ENCODE peak calls at places on chromosomes 16 and 17, in eight cellular contexts. T is AG04449, D is natural killer cell, R is adrenal gland, J is fibroblast of mammary gland, A is osteocyte, X is mucosa of descending colon, S is foreskin fibroblast. G is an unnamed sample.

GRCh38 chr17:17379197-17379991 is 76.2 kb downstream of the NT5M start:
- DNase-seq in T (no peak), J (peak), S (peak), X (no peak), D (no peak), A (no peak), R (no peak), G (no peak)

GRCh38 chr17:6328279-6328678 is 106.6 kb downstream of the AIPL1 start:
- DNase-seq in A (no peak), T (no peak), S (no peak), R (no peak), D (no peak), X (no peak), J (no peak), G (no peak)

GRCh38 chr17:56497132-56497531 is 96.4 kb upstream of the NOG start:
- DNase-seq in X (no peak), J (no peak), A (no peak), R (no peak), T (no peak), S (no peak), D (no peak), G (no peak)

GRCh38 chr16:85563515-85564276 is 49.4 kb upstream of the GSE1 start:
- DNase-seq in A (no peak), R (peak), T (no peak), S (peak), J (peak), D (no peak), X (peak), G (no peak)

GRCh38 chr16:81838794-81839193 is 59.7 kb downstream of the PLCG2 start:
- DNase-seq in S (peak), D (no peak), T (no peak), R (no peak), A (no peak), X (no peak), J (peak), G (peak)

GRCh38 chr17:61611323-61611722 is 20.3 kb upstream of the NACA2 start:
- DNase-seq in T (no peak), A (no peak), J (no peak), R (no peak), S (no peak), D (no peak), X (no peak), G (no peak)

GRCh38 chr16:86205521-86206245 is 304.6 kb upstream of the FOXF1 start:
- DNase-seq in S (no peak), X (no peak), J (no peak), R (no peak), T (no peak), A (no peak), D (no peak), G (no peak)

GRCh38 chr17:76475302-76475701 is 7.9 kb downstream of the AANAT start:
- DNase-seq in D (no peak), R (no peak), J (no peak), A (no peak), S (no peak), T (no peak), X (no peak), G (no peak)

GRCh38 chr17:6596941-6597340 is 40.6 kb upstream of the PITPNM3 start:
- DNase-seq in S (peak), A (no peak), J (no peak), R (no peak), X (no peak), T (no peak), D (no peak), G (no peak)

GRCh38 chr17:81528651-81529436 is 667 bp downstream of the FSCN2 start:
- DNase-seq in R (no peak), X (no peak), D (no peak), J (no peak), A (no peak), S (no peak), T (no peak), G (no peak)

GRCh38 chr17:55763856-55764255 is 13.0 kb downstream of the PCTP start:
- DNase-seq in X (no peak), R (no peak), S (peak), T (no peak), A (no peak), J (peak), D (no peak), G (no peak)

GRCh38 chr17:17181666-17182600 is 24.2 kb downstream of the PLD6 start:
- DNase-seq in D (no peak), X (no peak), T (no peak), J (no peak), A (no peak), R (no peak), S (peak), G (no peak)

GRCh38 chr17:66555605-66556004 is 253.2 kb downstream of the PRKCA start:
- DNase-seq in D (no peak), R (no peak), T (no peak), X (no peak), S (no peak), A (no peak), J (no peak), G (no peak)

GRCh38 chr17:42312285-42313130 is 24.2 kb downstream of the STAT5A start:
- DNase-seq in A (peak), R (peak), X (peak), D (peak), J (peak), T (no peak), S (peak), G (peak)
- TF ChIP-seq CTCF in A (peak), R (peak), X (peak), D (peak), J (peak), T (peak), S (peak), G (peak)

GRCh38 chr16:30666681-30667080 is 8.4 kb downstream of the FBRS start:
- DNase-seq in A (no peak), T (no peak), R (no peak), J (peak), X (no peak), S (no peak), D (no peak), G (no peak)

GRCh38 chr16:30665830-30666190 is 7.6 kb downstream of the FBRS start:
- DNase-seq in J (no peak), S (no peak), A (no peak), X (no peak), T (no peak), R (no peak), D (no peak), G (no peak)

GRCh38 chr16:30664616-30665109 is 6.4 kb downstream of the FBRS start:
- DNase-seq in S (no peak), X (no peak), D (no peak), J (no peak), R (no peak), A (no peak), T (no peak), G (no peak)

GRCh38 chr16:30663820-30664528 is 5.7 kb downstream of the FBRS start:
- DNase-seq in X (no peak), R (peak), A (no peak), S (no peak), D (no peak), T (no peak), J (peak), G (no peak)

DNA sequence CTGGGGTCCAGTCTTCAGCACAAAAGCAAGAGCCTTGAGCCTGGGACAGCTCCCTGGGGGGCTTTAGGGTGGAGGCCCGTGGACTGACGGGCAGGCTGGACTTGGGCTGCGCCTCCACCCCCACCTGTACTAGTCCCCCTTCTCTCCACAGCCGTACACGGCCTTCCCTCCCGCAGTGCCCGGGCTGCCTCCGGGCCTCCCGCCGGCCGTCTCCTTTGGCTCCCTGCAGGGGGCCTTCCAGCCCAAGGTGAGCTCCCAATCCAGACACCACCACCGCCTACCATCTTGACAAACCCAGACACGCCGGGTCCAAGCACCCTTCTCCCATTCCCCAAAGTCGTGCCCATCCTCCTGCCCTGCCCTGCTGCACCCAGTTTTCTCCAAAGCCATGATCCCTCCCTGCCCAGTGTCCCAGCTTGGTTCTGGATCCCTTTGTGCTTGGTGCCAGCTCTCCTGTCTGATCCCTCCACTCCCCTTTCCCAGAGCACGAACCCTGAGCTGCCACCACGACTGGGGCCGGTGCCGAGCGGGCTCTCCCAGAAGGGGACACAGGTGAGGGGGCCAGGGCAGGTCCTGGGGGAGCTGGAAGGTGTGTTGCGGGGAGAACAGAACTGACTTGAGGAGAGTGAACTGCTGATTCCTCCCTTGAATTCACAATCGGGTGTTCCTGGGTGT is 7.1 kb downstream of the FBRS start:
- DNase-seq in D (no peak), A (no peak), X (no peak), S (no peak), J (no peak), R (no peak), T (no peak), G (no peak)
- TF ChIP-seq CTCF in D (no peak), A (no peak), X (no peak), S (no peak), J (no peak), R (no peak), T (no peak), G (no peak)

GRCh38 chr16:78348886-78349285 is 249.4 kb downstream of the WWOX start:
- DNase-seq in R (no peak), A (no peak), J (no peak), S (no peak), X (no peak), D (no peak), T (no peak), G (no peak)

GRCh38 chr16:78353610-78354009 is 254.2 kb downstream of the WWOX start:
- DNase-seq in D (no peak), T (no peak), X (no peak), J (no peak), A (no peak), R (no peak), S (no peak), G (no peak)

DNA sequence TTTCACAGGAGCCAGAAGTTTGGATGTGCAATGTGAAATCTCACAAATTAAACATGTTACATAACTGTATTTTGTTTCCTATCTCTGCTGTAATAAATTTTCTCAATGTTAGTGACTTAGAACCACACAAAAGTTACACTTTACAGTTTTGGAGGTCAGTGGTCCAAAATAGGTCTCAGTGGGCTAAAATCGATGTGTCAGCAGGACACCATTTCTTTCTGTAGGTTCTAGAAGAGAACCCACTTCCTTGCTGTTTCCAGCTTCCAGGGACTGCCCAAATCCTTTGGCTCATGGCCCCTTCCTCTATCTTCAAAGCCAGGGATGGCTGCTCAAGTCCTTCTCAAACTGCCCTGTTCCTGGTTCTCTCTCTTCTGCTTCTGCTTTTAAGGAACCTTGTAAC is 252.7 kb downstream of the WWOX start:
- DNase-seq in S (no peak), D (no peak), J (no peak), T (no peak), A (no peak), X (no peak), R (no peak), G (no peak)
- TF ChIP-seq CTCF in S (no peak), D (no peak), J (no peak), T (no peak), A (no peak), X (no peak), R (no peak), G (no peak)

DNA sequence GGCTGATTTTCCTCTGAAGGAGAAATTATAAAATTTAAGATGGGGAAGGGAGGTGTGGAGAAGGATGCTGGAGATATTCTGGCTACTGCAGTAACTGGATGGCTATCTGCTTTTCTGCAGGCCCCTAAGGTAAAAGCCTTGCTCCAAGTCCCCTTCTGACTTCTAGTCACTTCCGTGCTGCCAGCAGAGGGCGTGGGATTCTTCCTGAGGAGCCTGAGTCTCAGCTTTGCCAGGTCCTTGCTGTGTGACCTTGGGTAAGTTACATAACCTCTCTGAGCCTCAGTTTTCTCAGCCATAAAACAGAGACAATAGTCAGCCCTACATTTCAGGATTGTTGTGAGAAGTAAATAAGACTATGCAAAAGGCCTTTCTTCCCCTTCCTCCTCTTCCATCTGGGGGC is 24.3 kb upstream of the TMEM220 start:
- DNase-seq in J (peak), S (peak), D (no peak), X (peak), R (peak), A (no peak), T (no peak), G (peak)
- TF ChIP-seq CTCF in J (peak), S (peak), D (no peak), X (no peak), R (peak), A (peak), T (peak), G (no peak)

GRCh38 chr16:5918553-5919127 is 821.0 kb upstream of the EEF2KMT start:
- DNase-seq in J (no peak), R (no peak), S (no peak), X (peak), D (no peak), A (no peak), T (no peak), G (no peak)
- TF ChIP-seq CTCF in J (no peak), R (no peak), S (no peak), X (no peak), D (no peak), A (no peak), T (no peak), G (no peak)

G was measured in GM13976.